ENCODE peak calls at places on chromosome 16, in four cellular contexts. G is activated naive CD4-positive, alpha-beta T cell treated with anti-CD3 and anti-CD28 coated beads, Interleukin-2, amount 50 U/mL, for 72 hours; Z is NCI-H1930; A is AG09319. T is an unnamed sample.

GRCh38 chr16:73047221-73047535 is 750 bp downstream of the ZFHX3 start:
- DNase-seq in G (no peak), Z (no peak), A (no peak), T (peak; percentile 75)

GRCh38 chr16:10323528-10323869 is 62.4 kb upstream of the ATF7IP2 start:
- DNase-seq in G (no peak), Z (no peak), A (no peak), T (no peak)

GRCh38 chr16:47713225-47713595 is 252.1 kb downstream of the PHKB start:
- DNase-seq in G (no peak), Z (no peak), A (no peak), T (peak; percentile 11)

GRCh38 chr16:17129971-17130370 is 340.8 kb downstream of the XYLT1 start:
- DNase-seq in G (no peak), Z (no peak), A (no peak), T (no peak)

GRCh38 chr16:55759983-55760664 is 72.8 kb downstream of the CES1 start:
- DNase-seq in G (no peak), Z (no peak), A (no peak), T (no peak)

GRCh38 chr16:81511371-81511770 is 66.8 kb downstream of the CMIP start:
- DNase-seq in G (no peak), Z (no peak), A (no peak), T (peak; percentile 73)

GRCh38 chr16:68902376-68903345 is 59.3 kb downstream of the TANGO6 start:
- DNase-seq in G (no peak), Z (no peak), A (no peak), T (no peak)

GRCh38 chr16:59330030-59330670 is 596.0 kb upstream of the GOT2 start:
- DNase-seq in G (no peak), Z (no peak), A (no peak), T (peak; percentile 1)

T was measured in BJ.